ENCODE peak calls at places on chromosomes 11 and 22, in four cellular contexts. M is right lobe of liver, Y is choroid plexus epithelial cell, O is mucosa of descending colon. Q is an unnamed sample.

GRCh38 chr11:96075532-96075959 is 151.6 kb upstream of the MTMR2 start:
- DNase-seq in M (no peak), Y (no peak), O (no peak), Q (no peak)

GRCh38 chr11:79062814-79063762 is 377.7 kb downstream of the TENM4 start:
- DNase-seq in M (no peak), Y (peak; percentile 58), O (peak; percentile 13), Q (no peak)

GRCh38 chr22:33756508-33756949 is 163.7 kb downstream of the LARGE1 start:
- DNase-seq in M (no peak), Y (no peak), O (no peak), Q (no peak)

GRCh38 chr11:126627376-126627775 is 271.9 kb downstream of the ST3GAL4 start:
- DNase-seq in M (no peak), Y (no peak), O (no peak), Q (no peak)

GRCh38 chr22:24066260-24066659 is 55.2 kb downstream of the CABIN1 start:
- DNase-seq in M (no peak), Y (no peak), O (no peak), Q (no peak)

GRCh38 chr11:84089072-84090057 is 803.2 kb upstream of the CCDC90B start:
- DNase-seq in M (no peak), Y (no peak), O (no peak), Q (no peak)

GRCh38 chr11:9607511-9607899 is 34.0 kb downstream of the WEE1 start:
- DNase-seq in M (no peak), Y (no peak), O (no peak), Q (no peak)

GRCh38 chr11:15783619-15784018 is 572.7 kb downstream of the SOX6 start:
- DNase-seq in M (no peak), Y (no peak), O (no peak), Q (no peak)

GRCh38 chr22:40281717-40282116 is 64.6 kb upstream of the ADSL start:
- DNase-seq in M (no peak), Y (no peak), O (no peak), Q (no peak)

GRCh38 chr22:49668402-49668801 is 159.3 kb downstream of the BRD1 start:
- DNase-seq in M (no peak), Y (no peak), O (no peak), Q (no peak)

GRCh38 chr11:119536801-119537200 is 113.8 kb upstream of the THY1 start:
- DNase-seq in M (no peak), Y (no peak), O (no peak), Q (no peak)

GRCh38 chr22:27405672-27406388 is 395.7 kb downstream of the MN1 start:
- DNase-seq in M (peak; percentile 69), Y (peak; percentile 60), O (peak; percentile 76), Q (peak; percentile 64)

GRCh38 chr11:58813693-58814092 is 30.8 kb downstream of the GLYATL2 start:
- DNase-seq in M (no peak), Y (no peak), O (no peak), Q (no peak)

GRCh38 chr11:1203505-1204271 is 19.2 kb upstream of the MUC5B start:
- DNase-seq in M (peak; percentile 17), Y (peak; percentile 22), O (no peak), Q (peak; percentile 93)

GRCh38 chr11:70891844-70892380 is 360.5 kb downstream of the SHANK2 start:
- DNase-seq in M (no peak), Y (no peak), O (no peak), Q (no peak)

GRCh38 chr11:16225623-16226022 is 130.7 kb downstream of the SOX6 start:
- DNase-seq in M (no peak), Y (no peak), O (no peak), Q (no peak)

GRCh38 chr22:46018859-46019258 is 41.9 kb upstream of the WNT7B start:
- DNase-seq in M (no peak), Y (no peak), O (no peak), Q (peak; percentile 85)

GRCh38 chr11:67506426-67507032 is 1.4 kb upstream of the PITPNM1 start:
- DNase-seq in M (no peak), Y (no peak), O (peak; percentile 53), Q (no peak)
- TF ChIP-seq CTCF in M (no peak), Y (no peak), O (no peak), Q (peak; percentile 63)

GRCh38 chr11:10655931-10656576 is 37.5 kb downstream of the IRAG1 start:
- DNase-seq in M (no peak), Y (no peak), O (no peak), Q (no peak)

GRCh38 chr11:10657308-10658271 is 36.0 kb downstream of the IRAG1 start:
- DNase-seq in M (no peak), Y (peak; percentile 92), O (no peak), Q (no peak)

GRCh38 chr11:10660323-10660722 is 33.2 kb downstream of the IRAG1 start:
- DNase-seq in M (no peak), Y (no peak), O (no peak), Q (no peak)

GRCh38 chr11:10659339-10660216 is 34.0 kb downstream of the IRAG1 start:
- DNase-seq in M (no peak), Y (peak; percentile 90), O (no peak), Q (peak; percentile 71)

DNA sequence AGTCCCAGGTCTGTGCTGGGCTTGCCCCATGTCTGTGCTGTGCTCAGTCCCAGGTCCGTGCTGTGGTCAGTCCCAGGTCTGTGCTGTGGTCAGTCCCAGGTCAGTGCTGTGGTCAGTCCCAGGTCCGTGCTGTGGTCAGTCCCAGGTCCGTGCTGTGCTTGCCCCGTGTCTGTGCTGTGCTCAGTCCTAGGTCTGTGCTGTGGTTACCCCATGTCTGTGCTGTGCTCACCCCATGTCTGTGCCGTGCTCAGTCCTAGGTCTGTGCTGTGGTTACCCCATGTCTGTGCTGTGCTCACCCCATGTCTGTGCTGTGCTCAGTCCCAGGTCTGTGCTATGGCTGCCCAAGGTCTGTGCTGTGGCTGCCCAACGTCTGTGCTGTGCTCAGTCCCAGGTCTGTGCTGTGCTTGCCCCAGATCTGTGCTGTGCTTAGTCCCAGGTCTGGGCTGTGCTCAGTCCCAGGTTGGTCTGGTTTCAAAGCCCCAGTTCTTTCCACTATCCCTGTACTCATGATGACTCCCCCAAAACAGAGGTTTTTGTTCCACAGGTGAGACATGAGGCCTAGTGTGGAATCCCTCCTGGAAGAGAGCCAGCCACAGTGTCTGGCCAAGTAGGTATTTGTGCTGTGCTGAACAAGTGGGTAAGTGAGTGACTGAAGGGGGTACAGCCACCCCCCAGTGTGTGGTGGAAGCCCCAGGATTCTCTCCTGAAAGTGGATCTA is 34.8 kb downstream of the IRAG1 start:
- DNase-seq in M (no peak), Y (peak; percentile 50), O (no peak), Q (no peak)
- H3K4me3 ChIP-seq in M (no peak overlapping the region), Y (no peak overlapping the region), O (no peak overlapping the region), Q (peak overlapping the region; percentile 14)

GRCh38 chr11:62727833-62728721 is at the start of gene TTC9C:
- DNase-seq in M (peak; percentile 86), Y (peak; percentile 99), O (peak; percentile 94), Q (peak; percentile 97)

GRCh38 chr11:62737196-62737595 is 8.9 kb downstream of the TTC9C start:
- DNase-seq in M (no peak), Y (no peak), O (no peak), Q (no peak)

GRCh38 chr11:62727007-62727832 is at the start of gene HNRNPUL2:
- DNase-seq in M (peak; percentile 99), Y (peak; percentile 100), O (peak; percentile 97), Q (peak; percentile 99)

DNA sequence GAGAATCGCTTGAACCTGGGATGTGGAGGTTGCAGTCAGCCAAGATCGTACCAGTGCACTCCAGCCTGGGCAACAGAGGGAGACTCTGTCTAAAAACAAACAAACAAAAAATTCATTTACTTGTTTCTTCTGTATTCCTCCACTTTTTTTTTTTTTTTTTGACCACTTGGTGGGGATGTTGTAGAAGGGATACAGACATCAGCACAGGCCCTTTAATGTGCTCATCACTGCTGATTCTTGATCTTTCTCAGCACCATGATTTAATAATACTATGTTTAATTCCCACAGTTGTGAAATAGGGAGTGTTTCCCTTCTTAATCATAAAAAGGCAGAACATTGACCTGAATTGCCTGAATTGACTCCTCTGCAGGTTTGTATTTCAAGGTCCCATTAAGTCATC is 4.5 kb downstream of the TTC9C start:
- DNase-seq in M (no peak), Y (peak; percentile 65), O (no peak), Q (no peak)
- TF ChIP-seq CTCF in M (no peak), Y (peak; percentile 26), O (no peak), Q (peak; percentile 34)

GRCh38 chr11:72113170-72113808 is 794 bp upstream of the ANAPC15 start:
- DNase-seq in M (no peak), Y (no peak), O (no peak), Q (no peak)
- H3K4me3 ChIP-seq in M (peak overlapping the region; percentile 61), Y (no peak overlapping the region), O (no peak overlapping the region), Q (peak overlapping the region; percentile 56)

GRCh38 chr11:65377777-65378176 is 4.7 kb downstream of the SLC25A45 start:
- DNase-seq in M (no peak), Y (no peak), O (no peak), Q (no peak)

GRCh38 chr11:65378928-65379638 is 3.4 kb downstream of the SLC25A45 start:
- DNase-seq in M (no peak), Y (no peak), O (no peak), Q (no peak)

GRCh38 chr11:65379698-65380459 is 2.6 kb downstream of the SLC25A45 start:
- DNase-seq in M (no peak), Y (no peak), O (no peak), Q (no peak)

GRCh38 chr11:65377036-65377435 is 5.4 kb downstream of the SLC25A45 start:
- DNase-seq in M (no peak), Y (no peak), O (no peak), Q (no peak)

DNA sequence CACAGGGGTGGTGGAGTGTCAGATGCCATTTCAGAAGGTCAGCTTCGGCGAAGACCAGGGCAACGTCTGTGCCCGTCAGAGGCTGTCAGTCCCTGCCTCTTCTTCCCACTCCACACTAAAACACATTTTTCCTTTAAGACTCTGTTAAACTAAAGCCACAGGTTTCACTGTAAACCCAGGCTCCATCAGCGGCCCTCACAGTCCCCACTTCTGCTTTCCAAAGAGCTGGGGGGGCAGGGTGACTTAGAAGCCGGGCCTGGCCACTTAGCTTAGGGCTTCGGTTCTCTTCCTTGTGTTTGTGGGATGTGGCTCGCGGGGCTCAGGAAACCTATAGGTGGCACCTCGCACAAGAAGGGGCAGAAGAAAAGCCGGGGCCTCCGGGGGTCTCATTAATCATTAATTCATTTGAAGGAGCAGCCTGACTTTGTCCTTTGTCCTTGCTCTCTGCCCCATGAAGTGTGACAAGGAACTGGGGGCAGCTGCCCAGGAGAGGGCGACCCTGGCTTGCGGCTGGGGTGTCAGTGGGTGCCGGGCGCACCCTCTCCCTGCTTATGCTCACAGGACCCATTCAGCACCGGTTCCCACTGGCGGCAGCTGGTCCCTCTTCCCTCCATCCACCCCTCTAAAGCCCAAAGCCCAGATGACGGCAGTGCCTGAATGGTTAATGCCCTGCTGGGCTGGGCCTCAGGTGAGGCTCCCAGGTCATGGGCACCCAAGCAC is 4.1 kb downstream of the SLC25A45 start:
- DNase-seq in M (no peak), Y (no peak), O (no peak), Q (no peak)
- TF ChIP-seq CTCF in M (no peak), Y (no peak), O (no peak), Q (no peak)

Q was measured in PC-9.